ENCODE peak calls at places on chromosomes 13 and 19, in ten cellular contexts. E, D, A, F, B, O, R, P, S and I are unnamed samples.

GRCh38 chr19:6425732-6426686 is 1.4 kb upstream of the KHSRP start:
- DNase-seq in E (no peak), D (no peak), A (no peak), F (no peak), B (no peak), O (no peak), R (no peak), P (no peak), S (no peak), I (no peak)

GRCh38 chr19:20247016-20247683 is 80.1 kb downstream of the ZNF486 start:
- DNase-seq in E (no peak), D (peak), A (no peak), F (no peak), B (peak), O (no peak), R (peak), P (no peak), S (peak), I (no peak)

GRCh38 chr13:77409412-77409811 is 82.5 kb upstream of the MYCBP2 start:
- DNase-seq in E (no peak), D (no peak), A (no peak), F (peak), B (no peak), O (no peak), R (peak), P (no peak), S (no peak), I (no peak)

GRCh38 chr19:4531562-4532165 is 3.4 kb downstream of the PLIN5 start:
- DNase-seq in E (no peak), D (no peak), A (no peak), F (no peak), B (no peak), O (no peak), R (no peak), P (no peak), S (no peak), I (no peak)

GRCh38 chr13:89315287-89315686 is 1644.1 kb downstream of the SLITRK5 start:
- DNase-seq in E (no peak), D (no peak), A (no peak), F (no peak), B (no peak), O (no peak), R (no peak), P (no peak), S (no peak), I (no peak)

GRCh38 chr19:47099576-47100050 is 14.0 kb downstream of the ZC3H4 start:
- DNase-seq in E (no peak), D (no peak), A (no peak), F (no peak), B (no peak), O (no peak), R (no peak), P (peak), S (no peak), I (no peak)

GRCh38 chr13:85825454-85825853 is 26.2 kb upstream of the SLITRK6 start:
- DNase-seq in E (no peak), D (no peak), A (no peak), F (no peak), B (no peak), O (no peak), R (no peak), P (no peak), S (no peak), I (no peak)

GRCh38 chr19:40771101-40771539 is 4.2 kb upstream of the MIA start:
- DNase-seq in E (no peak), D (no peak), A (no peak), F (no peak), B (peak), O (no peak), R (no peak), P (no peak), S (no peak), I (peak)

GRCh38 chr19:30719991-30720329 is 347.8 kb downstream of the ZNF536 start:
- DNase-seq in E (no peak), D (no peak), A (no peak), F (no peak), B (no peak), O (no peak), R (peak), P (no peak), S (no peak), I (no peak)

GRCh38 chr19:48970923-48971395 is 5.8 kb downstream of the FTL start:
- DNase-seq in E (no peak), D (peak), A (no peak), F (no peak), B (peak), O (peak), R (peak), P (peak), S (peak), I (peak)

GRCh38 chr19:13234518-13234917 is 84.3 kb downstream of the IER2 start:
- DNase-seq in E (no peak), D (no peak), A (no peak), F (no peak), B (peak), O (no peak), R (peak), P (peak), S (peak), I (peak)

GRCh38 chr19:1651548-1652394 is 644 bp downstream of the TCF3 start:
- DNase-seq in E (no peak), D (no peak), A (no peak), F (no peak), B (peak), O (peak), R (peak), P (peak), S (no peak), I (peak)